ENCODE peak calls at places on chromosomes 2 and 18, in ten cellular contexts. F is neural progenitor cell, T is fibroblast of lung, O is HepG2, W is GM23248, J is astrocyte, B is K562, S is HCT116, X is neuronal stem cell, R is endodermal cell. K is an unnamed sample.

GRCh38 chr2:109663721-109664120 is 49.6 kb downstream of the SOWAHC start:
- DNase-seq in W (peak), X (no peak), R (no peak), F (no peak), J (peak), O (peak), S (no peak), T (peak), B (no peak), K (no peak)

GRCh38 chr2:29811378-29811777 is 110.0 kb downstream of the ALK start:
- DNase-seq in X (no peak), O (no peak), J (peak), B (no peak), F (no peak), T (peak), R (no peak), S (no peak), W (no peak), K (no peak)

GRCh38 chr2:127570282-127571250 is 35.1 kb downstream of the MYO7B start:
- DNase-seq in F (no peak), S (no peak), J (peak), B (no peak), O (no peak), T (peak), R (peak), W (peak), X (no peak), K (no peak)

GRCh38 chr2:15616850-15617777 is 25.4 kb downstream of the DDX1 start:
- DNase-seq in R (no peak), X (no peak), W (no peak), F (no peak), B (no peak), J (no peak), S (no peak), O (no peak), T (no peak), K (no peak)

GRCh38 chr2:196515041-196515440 is 124.5 kb upstream of the CCDC150 start:
- DNase-seq in X (no peak), T (no peak), O (no peak), J (no peak), R (no peak), F (no peak), B (no peak), W (no peak), S (no peak), K (no peak)

GRCh38 chr18:57839942-57840381 is 36.8 kb upstream of the ATP8B1 start:
- DNase-seq in B (no peak), J (peak), R (no peak), S (no peak), F (no peak), W (peak), X (no peak), T (peak), O (no peak), K (no peak)

GRCh38 chr2:224114428-224114827 is 75.3 kb upstream of the SERPINE2 start:
- DNase-seq in J (no peak), X (no peak), T (no peak), F (no peak), B (no peak), W (no peak), O (no peak), R (no peak), S (no peak), K (peak)

GRCh38 chr2:76160683-76161082 is 450.0 kb upstream of the GCFC2 start:
- DNase-seq in S (no peak), T (no peak), X (no peak), O (no peak), R (no peak), J (no peak), B (no peak), F (no peak), W (no peak), K (no peak)

GRCh38 chr2:96142217-96143113 is 2.8 kb downstream of the DUSP2 start:
- DNase-seq in S (no peak), B (peak), J (no peak), O (peak), F (no peak), X (no peak), T (no peak), W (no peak), R (peak), K (no peak)

GRCh38 chr2:61275575-61276184 is 113.7 kb downstream of the C2orf74 start:
- DNase-seq in R (no peak), O (no peak), W (no peak), X (no peak), F (no peak), T (no peak), S (no peak), B (no peak), J (no peak), K (no peak)

GRCh38 chr2:233026211-233026813 is 6.2 kb upstream of the NEU2 start:
- DNase-seq in B (no peak), R (no peak), S (no peak), J (peak), X (no peak), W (peak), O (no peak), T (peak), F (no peak), K (no peak)

GRCh38 chr18:62189208-62189607 is 2.2 kb downstream of the RELCH start:
- DNase-seq in B (no peak), F (no peak), R (no peak), W (no peak), J (no peak), T (no peak), S (no peak), X (no peak), O (no peak), K (no peak)

GRCh38 chr2:3299130-3299529 is 78.5 kb downstream of the EIPR1 start:
- DNase-seq in S (no peak), F (no peak), R (no peak), J (no peak), W (no peak), X (no peak), T (no peak), B (no peak), O (no peak), K (no peak)

GRCh38 chr2:160213511-160213910 is 13.4 kb upstream of the ITGB6 start:
- DNase-seq in B (no peak), R (no peak), X (no peak), S (no peak), J (no peak), T (no peak), W (no peak), F (no peak), O (no peak), K (no peak)

GRCh38 chr2:205574041-205574440 is 108.3 kb upstream of the NRP2 start:
- DNase-seq in F (no peak), X (no peak), W (peak), T (no peak), B (no peak), O (no peak), R (no peak), J (peak), S (no peak), K (no peak)

GRCh38 chr2:205580591-205580990 is 101.7 kb upstream of the NRP2 start:
- DNase-seq in O (no peak), J (peak), F (no peak), R (no peak), X (no peak), T (peak), W (peak), B (no peak), S (no peak), K (no peak)

DNA sequence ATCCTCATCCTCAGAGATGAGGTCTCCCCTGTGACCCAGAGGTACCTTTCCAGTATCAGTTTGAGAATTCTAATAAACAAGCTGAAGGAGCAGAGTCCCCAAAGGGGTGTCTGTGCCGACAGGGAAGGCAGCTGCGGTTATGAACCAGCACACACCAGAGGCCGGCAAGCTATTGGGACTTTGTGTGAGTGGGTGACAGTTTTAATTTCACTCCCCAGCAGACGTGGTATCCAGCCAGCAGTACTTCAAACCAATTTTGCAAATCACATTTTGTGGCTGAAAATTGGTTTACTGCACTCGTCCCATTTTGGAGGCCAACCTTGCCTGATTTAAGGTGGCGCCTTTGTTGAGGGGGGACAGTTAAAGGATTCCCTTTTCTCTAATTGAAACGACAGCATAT is 103.0 kb upstream of the NRP2 start:
- DNase-seq in O (no peak), W (no peak), T (no peak), S (no peak), F (no peak), R (no peak), J (no peak), X (no peak), B (no peak), K (no peak)
- H3K9ac ChIP-seq in O (no peak), W (no peak), T (no peak), S (no peak), F (no peak), R (no peak), J (no peak), X (no peak), B (no peak), K (no peak)

DNA sequence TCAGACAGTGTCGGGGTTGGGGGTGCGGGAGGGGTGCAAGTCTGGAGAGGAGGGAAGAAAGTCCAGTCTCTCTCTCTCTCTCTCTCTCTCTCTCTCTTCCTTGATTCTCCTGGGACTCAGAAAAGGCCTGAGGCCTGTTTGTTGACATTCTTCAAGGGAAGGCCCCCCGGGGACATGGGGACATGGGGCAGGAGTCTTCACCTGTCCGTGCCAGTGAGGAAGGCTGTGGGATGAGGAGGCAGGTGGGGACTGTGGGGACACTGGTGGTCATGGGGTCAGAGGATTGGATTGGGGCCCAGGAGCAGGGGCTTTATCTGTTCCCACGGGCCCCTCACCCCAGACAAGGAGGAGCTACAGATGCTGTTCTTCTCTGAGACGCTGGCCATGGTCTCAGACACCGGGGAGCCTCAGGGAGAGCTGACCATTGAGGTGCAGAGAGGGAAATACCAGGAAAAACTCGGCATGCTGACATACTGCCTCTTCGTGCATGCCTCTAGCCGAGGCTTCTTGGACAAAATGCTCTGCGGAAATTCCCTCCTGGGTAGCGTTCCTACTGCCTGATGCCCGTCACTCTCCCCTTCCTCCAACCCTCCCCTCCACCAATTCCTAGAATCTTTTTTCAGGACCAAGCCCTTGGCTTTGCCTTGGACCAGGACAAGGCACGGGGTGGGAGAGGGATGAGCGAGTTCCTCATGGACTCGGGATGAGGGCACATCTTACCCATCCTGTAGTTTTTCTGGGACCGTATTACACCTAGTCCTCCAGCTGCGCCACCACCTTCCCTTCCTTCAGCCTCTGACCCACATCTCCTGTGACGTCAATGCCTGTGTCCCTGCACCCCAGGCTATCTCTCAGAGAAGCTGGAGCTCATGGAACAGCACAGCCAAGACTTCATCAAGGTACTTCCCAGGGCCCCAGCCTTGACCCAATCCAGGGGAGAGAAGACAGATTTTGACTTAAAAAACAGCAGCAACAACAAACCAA is 829 bp downstream of the CATIP start:
- DNase-seq in W (no peak), T (no peak), F (no peak), R (peak), O (no peak), S (no peak), X (no peak), B (no peak), J (no peak), K (no peak)
- H3K9ac ChIP-seq in W (no peak), T (no peak), F (no peak), R (no peak), O (peak), S (no peak), X (peak), B (peak), J (no peak), K (no peak)

DNA sequence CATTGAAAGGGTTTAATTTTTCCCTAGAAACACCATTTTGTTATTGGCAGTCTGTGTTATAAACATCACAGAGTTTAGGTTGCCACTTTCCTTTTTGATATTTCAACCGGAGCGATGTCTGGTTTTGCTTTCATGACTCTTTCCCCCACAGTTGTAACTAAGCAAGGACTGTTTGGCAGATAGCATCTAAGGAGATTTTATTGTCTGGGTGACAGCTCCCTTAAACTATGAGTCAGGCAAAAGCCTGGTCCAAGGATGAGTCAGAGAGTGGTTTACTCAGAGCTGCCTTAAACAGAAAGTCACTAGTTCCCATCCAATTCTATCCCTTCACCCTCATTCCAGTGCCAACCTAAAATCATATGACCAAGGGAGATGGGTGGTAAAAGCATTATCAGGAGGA is 341.6 kb upstream of the VWC2L start:
- DNase-seq in S (peak), X (no peak), B (no peak), T (peak), W (peak), R (no peak), J (peak), F (no peak), O (peak), K (peak)
- H3K9ac ChIP-seq in S (no peak), X (no peak), B (no peak), T (no peak), W (peak), R (no peak), J (peak), F (no peak), O (no peak), K (peak)

GRCh38 chr2:88765154-88765948 is 73.9 kb downstream of the RPIA start:
- DNase-seq in X (peak), T (peak), F (peak), J (peak), S (no peak), O (no peak), W (peak), R (peak), B (no peak), K (no peak)
- H3K9ac ChIP-seq in X (peak), T (no peak), F (no peak), J (no peak), S (no peak), O (no peak), W (no peak), R (no peak), B (no peak), K (no peak)